ENCODE peak calls at places on chromosomes 12 and 14, in six cellular contexts. H is stomach, Y is K562, L is HCT116, X is NB4, N is lower leg skin. K is an unnamed sample.

GRCh38 chr12:124837958-124838803 is 25.5 kb downstream of the SCARB1 start:
- DNase-seq in H (peak), Y (no peak), L (peak), X (no peak), N (peak), K (peak)

GRCh38 chr14:58362798-58363412 is 32.8 kb upstream of the TOMM20L start:
- DNase-seq in H (no peak), Y (peak), L (peak), X (peak), N (no peak), K (no peak)

GRCh38 chr12:1083888-1084262 is 92.9 kb downstream of the ERC1 start:
- DNase-seq in H (no peak), Y (no peak), L (no peak), X (peak), N (no peak), K (no peak)

GRCh38 chr12:64752833-64753238 is 6.4 kb downstream of the GNS start:
- DNase-seq in H (no peak), Y (no peak), L (no peak), X (no peak), N (no peak), K (no peak)

GRCh38 chr12:101819467-101819866 is 11.3 kb downstream of the GNPTAB start:
- DNase-seq in H (no peak), Y (no peak), L (no peak), X (no peak), N (no peak), K (no peak)

GRCh38 chr12:124921200-124922008 is 7.0 kb upstream of the UBC start:
- DNase-seq in H (peak), Y (peak), L (no peak), X (peak), N (peak), K (peak)

GRCh38 chr14:79543966-79544365 is 667.3 kb downstream of the DIO2 start:
- DNase-seq in H (no peak), Y (peak), L (no peak), X (peak), N (no peak), K (no peak)

GRCh38 chr12:28958553-28959195 is 190.4 kb upstream of the FAR2 start:
- DNase-seq in H (no peak), Y (no peak), L (no peak), X (no peak), N (no peak), K (no peak)

GRCh38 chr12:122182887-122183587 is at the start of gene LRRC43:
- DNase-seq in H (peak), Y (no peak), L (no peak), X (peak), N (no peak), K (peak)

GRCh38 chr12:121513464-121514183 is 67.2 kb downstream of the KDM2B start:
- DNase-seq in H (peak), Y (peak), L (peak), X (peak), N (no peak), K (peak)

GRCh38 chr14:53190938-53191337 is 37.8 kb upstream of the DDHD1 start:
- DNase-seq in H (no peak), Y (no peak), L (no peak), X (no peak), N (no peak), K (no peak)

GRCh38 chr12:16530268-16530865 is 75.6 kb downstream of the LMO3 start:
- DNase-seq in H (no peak), Y (no peak), L (no peak), X (no peak), N (no peak), K (no peak)

GRCh38 chr14:50762001-50762930 is 68.7 kb downstream of the NIN start:
- DNase-seq in H (no peak), Y (no peak), L (no peak), X (no peak), N (no peak), K (no peak)

GRCh38 chr12:96578526-96579125 is 89.2 kb downstream of the CFAP54 start:
- DNase-seq in H (no peak), Y (peak), L (peak), X (peak), N (no peak), K (no peak)

GRCh38 chr12:14417717-14418116 is 52.2 kb downstream of the ATF7IP start:
- DNase-seq in H (peak), Y (peak), L (no peak), X (peak), N (peak), K (no peak)

GRCh38 chr12:105279460-105280056 is 43.6 kb upstream of the APPL2 start:
- DNase-seq in H (peak), Y (peak), L (peak), X (peak), N (no peak), K (no peak)

GRCh38 chr12:123250471-123251383 is 17.5 kb downstream of the MTRFR start:
- DNase-seq in H (peak), Y (peak), L (peak), X (no peak), N (peak), K (no peak)

GRCh38 chr12:68067762-68068376 is 78.6 kb downstream of the IFNG-AS1 start:
- DNase-seq in H (no peak), Y (peak), L (peak), X (peak), N (no peak), K (no peak)

GRCh38 chr14:81247271-81247766 is 26.6 kb upstream of the GTF2A1 start:
- DNase-seq in H (peak), Y (no peak), L (no peak), X (no peak), N (no peak), K (no peak)

GRCh38 chr14:96424104-96424989 is 32.4 kb downstream of the AK7 start:
- DNase-seq in H (peak), Y (peak), L (peak), X (peak), N (no peak), K (peak)

GRCh38 chr14:52227559-52228222 is 39.8 kb upstream of the PTGDR start:
- DNase-seq in H (no peak), Y (no peak), L (no peak), X (no peak), N (no peak), K (no peak)

GRCh38 chr14:74257078-74257987 is 18.1 kb downstream of the VSX2 start:
- DNase-seq in H (peak), Y (peak), L (no peak), X (peak), N (no peak), K (peak)

GRCh38 chr12:49130151-49131050 is 794 bp downstream of the TUBA1B start:
- DNase-seq in H (peak), Y (peak), L (peak), X (peak), N (peak), K (peak)

GRCh38 chr12:130712346-130713065 is 3.6 kb downstream of the RIMBP2 start:
- DNase-seq in H (peak), Y (no peak), L (no peak), X (no peak), N (no peak), K (no peak)

GRCh38 chr12:120228291-120229070 is 27.6 kb upstream of the RPLP0 start:
- DNase-seq in H (peak), Y (peak), L (no peak), X (peak), N (peak), K (peak)

GRCh38 chr12:120229071-120229582 is 28.2 kb upstream of the RPLP0 start:
- DNase-seq in H (no peak), Y (peak), L (no peak), X (no peak), N (no peak), K (no peak)

GRCh38 chr12:120225852-120226640 is 25.1 kb upstream of the RPLP0 start:
- DNase-seq in H (peak), Y (peak), L (no peak), X (no peak), N (no peak), K (no peak)

GRCh38 chr12:120228041-120228290 is 27.1 kb upstream of the RPLP0 start:
- DNase-seq in H (no peak), Y (no peak), L (no peak), X (no peak), N (no peak), K (no peak)

DNA sequence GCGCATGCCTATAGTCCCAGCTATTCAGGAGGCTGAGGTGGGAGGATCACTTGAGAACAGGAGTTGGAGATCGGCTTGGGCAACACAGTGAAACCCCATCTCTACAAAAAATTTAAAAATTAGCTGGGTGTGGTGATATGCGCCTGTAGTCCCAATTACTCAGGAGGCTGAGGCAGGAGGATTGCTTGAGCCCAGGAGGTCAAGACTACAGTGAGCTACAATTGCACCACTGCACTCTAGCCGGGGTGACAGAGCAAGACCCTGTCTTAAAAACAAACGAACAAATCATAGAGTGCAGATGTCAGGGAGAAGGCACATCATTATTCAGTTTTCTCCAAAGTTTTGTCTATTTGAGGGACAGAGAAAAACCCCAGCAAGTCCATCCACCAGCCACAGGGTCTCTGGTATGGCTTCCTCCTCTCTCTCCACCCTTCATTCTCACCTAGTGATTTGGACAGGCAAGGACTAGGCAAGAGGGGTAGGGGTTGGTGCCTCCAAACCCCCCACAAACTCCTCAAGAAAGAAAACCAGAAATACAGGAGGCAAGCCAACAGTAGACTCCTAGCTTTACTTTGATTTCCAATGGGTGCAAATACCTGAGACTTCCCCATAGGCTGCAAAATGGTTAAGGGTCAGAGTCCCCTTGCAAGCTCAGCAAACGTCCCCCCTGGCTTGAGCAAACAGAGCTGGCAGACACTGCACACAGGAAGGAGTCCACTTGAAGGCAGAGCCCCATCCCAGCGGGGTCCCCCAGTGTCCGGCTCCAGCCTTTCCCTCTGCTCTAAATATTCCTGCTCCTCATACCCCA is 26.5 kb upstream of the RPLP0 start:
- DNase-seq in H (no peak), Y (no peak), L (no peak), X (no peak), N (no peak), K (no peak)
- TF ChIP-seq POLR2A in H (no peak), Y (no peak), L (no peak), X (no peak), N (no peak), K (no peak)

GRCh38 chr12:108514468-108514972 is 557 bp upstream of the FICD start:
- DNase-seq in H (no peak), Y (no peak), L (no peak), X (no peak), N (no peak), K (no peak)

GRCh38 chr12:108510836-108511235 is 4.2 kb upstream of the FICD start:
- DNase-seq in H (no peak), Y (no peak), L (no peak), X (no peak), N (no peak), K (no peak)

GRCh38 chr12:108514973-108515814 is at the start of gene FICD:
- DNase-seq in H (peak), Y (peak), L (peak), X (peak), N (peak), K (peak)

GRCh38 chr12:108509806-108510205 is 5.3 kb upstream of the FICD start:
- DNase-seq in H (no peak), Y (no peak), L (no peak), X (no peak), N (no peak), K (no peak)

DNA sequence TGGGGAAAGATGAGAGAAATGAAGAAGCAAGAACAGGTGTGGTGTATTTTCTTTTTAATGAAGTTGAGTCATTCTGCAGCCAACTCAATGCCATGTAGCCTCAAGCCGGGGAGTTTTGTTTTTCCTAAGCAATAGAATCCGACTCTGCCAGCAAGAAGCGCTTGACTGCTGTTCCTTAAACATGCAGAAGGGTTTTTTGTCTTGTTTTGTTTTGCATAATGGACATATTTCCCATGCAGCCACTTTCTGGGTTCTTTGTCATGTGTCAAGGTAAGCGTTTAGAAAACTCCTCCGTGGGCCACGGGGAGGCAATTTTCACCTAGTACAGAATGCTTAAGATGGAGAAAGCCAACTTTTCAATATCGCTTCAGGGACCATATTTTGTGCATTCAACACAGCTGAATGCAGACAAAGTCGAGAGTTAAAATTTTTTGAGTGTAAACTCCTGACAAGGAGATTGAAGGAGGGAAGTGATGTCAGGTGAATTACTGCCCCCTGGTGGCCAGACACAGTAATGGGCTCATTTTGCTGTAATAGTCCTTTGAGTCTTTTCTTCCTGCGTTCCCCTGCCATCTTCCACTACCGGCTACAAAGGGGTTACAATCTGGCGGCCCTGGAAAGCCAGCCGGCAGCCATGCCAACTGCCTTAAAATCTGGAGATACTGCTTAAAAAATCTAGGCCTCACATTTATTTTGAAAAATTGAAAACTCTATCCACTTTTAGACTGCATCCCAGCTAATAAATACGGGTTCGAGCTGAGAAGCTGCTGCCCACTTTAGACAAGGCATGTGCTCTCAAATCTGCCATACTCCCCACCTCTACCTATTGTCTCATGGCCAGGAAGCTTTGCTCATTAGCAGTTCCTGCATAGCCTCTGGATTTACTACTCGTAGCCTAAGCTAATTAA is 3.2 kb upstream of the FICD start:
- DNase-seq in H (peak), Y (peak), L (peak), X (peak), N (peak), K (peak)
- TF ChIP-seq CTCF in H (peak), Y (peak), L (peak), X (peak), N (no peak), K (peak)

GRCh38 chr12:15530361-15530760 is 208.1 kb downstream of the PTPRO start:
- DNase-seq in H (no peak), Y (no peak), L (no peak), X (no peak), N (no peak), K (no peak)
- H3K4me3 ChIP-seq in H (no peak), Y (no peak), L (no peak), X (no peak), N (no peak), K (no peak)

GRCh38 chr14:24123465-24124417 is 6.7 kb upstream of the FITM1 start:
- DNase-seq in H (no peak), Y (no peak), L (no peak), X (no peak), N (no peak), K (no peak)
- TF ChIP-seq POLR2A in H (no peak), Y (no peak), L (no peak), X (no peak), N (no peak), K (no peak)

GRCh38 chr14:49677643-49678042 is 10.4 kb downstream of the POLE2 start:
- DNase-seq in H (no peak), Y (peak), L (no peak), X (no peak), N (no peak), K (no peak)
- TF ChIP-seq CTCF in H (no peak), Y (no peak), L (peak), X (no peak), N (no peak), K (no peak)

K was measured in ovary.